ENCODE peak calls at places on chromosomes 6 and 20, in ten cellular contexts. S is HT-29, I is heart right ventricle, O is activated B cell treated with CpG ODN at 0.5 μM for 24 hours, K is iPS-NIHi11, P is stomach, D is BJ, C is left cardiac atrium, N is dermis blood vessel endothelial cell, R is GM13977. E is an unnamed sample.

GRCh38 chr20:41798926-41799502 is 180.8 kb upstream of the CHD6 start:
- DNase-seq in S (no peak), I (no peak), O (no peak), K (no peak), P (no peak), D (no peak), C (no peak), N (no peak), R (no peak), E (no peak)

GRCh38 chr6:292506-293184 is 358 bp downstream of the DUSP22 start:
- DNase-seq in S (peak), I (peak), O (peak), K (peak), P (peak), D (no peak), C (peak), N (peak), R (peak), E (peak)

GRCh38 chr6:112237644-112238043 is 16.7 kb downstream of the LAMA4 start:
- DNase-seq in S (no peak), I (no peak), O (no peak), K (no peak), P (peak), D (no peak), C (peak), N (peak), R (no peak), E (peak)

GRCh38 chr6:39945626-39946025 is 11.4 kb upstream of the MOCS1 start:
- DNase-seq in S (no peak), I (no peak), O (no peak), K (no peak), P (no peak), D (no peak), C (no peak), N (no peak), R (no peak), E (peak)

GRCh38 chr6:167825059-167825758 is 1.5 kb upstream of the AFDN start:
- DNase-seq in S (no peak), I (no peak), O (no peak), K (no peak), P (no peak), D (no peak), C (no peak), N (no peak), R (no peak), E (no peak)

GRCh38 chr6:138815797-138816528 is 20.1 kb downstream of the ECT2L start:
- DNase-seq in S (peak), I (no peak), O (no peak), K (peak), P (no peak), D (no peak), C (no peak), N (peak), R (peak), E (peak)

GRCh38 chr20:25050501-25051350 is 7.2 kb downstream of the ACSS1 start:
- DNase-seq in S (no peak), I (no peak), O (peak), K (no peak), P (peak), D (no peak), C (peak), N (no peak), R (no peak), E (no peak)

GRCh38 chr20:1629321-1629720 is 9.5 kb upstream of the SIRPB1 start:
- DNase-seq in S (no peak), I (no peak), O (no peak), K (no peak), P (no peak), D (no peak), C (no peak), N (peak), R (no peak), E (no peak)

GRCh38 chr6:117496383-117496990 is 14.0 kb downstream of the DCBLD1 start:
- DNase-seq in S (no peak), I (no peak), O (no peak), K (no peak), P (no peak), D (peak), C (no peak), N (peak), R (no peak), E (peak)